ENCODE peak calls at places on chromosomes 11 and 22, in ten cellular contexts. V is heart left ventricle, N is mucosa of gallbladder, S is lower lobe of right lung, I is astrocyte of the spinal cord, P is activated T-cell treated with anti-CD3 and anti-CD28 coated beads for 1 hour, Y is NCI-H1436, X is cardiac fibroblast, Q is EH, Z is astrocyte of the cerebellum. T is an unnamed sample.

GRCh38 chr11:115606223-115607220 is 102.3 kb upstream of the CADM1 start:
- DNase-seq in I (peak; percentile 43), N (peak; percentile 25), X (peak; percentile 66), S (no peak), Q (peak; percentile 45), Z (peak; percentile 69), Y (no peak), V (peak; percentile 84), P (no peak), T (no peak)

GRCh38 chr11:118619444-118620205 is 12.2 kb downstream of the PHLDB1 start:
- DNase-seq in V (peak; percentile 65), Z (peak; percentile 86), S (peak; percentile 35), N (peak; percentile 54), I (peak; percentile 96), Q (peak; percentile 99), X (peak; percentile 97), P (no peak), Y (no peak), T (peak; percentile 92)

GRCh38 chr22:45469573-45470383 is 32.9 kb upstream of the FBLN1 start:
- DNase-seq in V (no peak), N (no peak), S (peak; percentile 7), X (peak; percentile 70), P (no peak), Y (no peak), Q (peak; percentile 83), Z (no peak), I (no peak), T (no peak)

GRCh38 chr11:134915212-134915611 is 503.2 kb upstream of the B3GAT1 start:
- DNase-seq in X (peak; percentile 49), V (peak; percentile 79), Q (no peak), I (peak; percentile 29), N (peak; percentile 60), P (no peak), Y (no peak), Z (peak; percentile 65), S (no peak), T (no peak)

GRCh38 chr11:119671048-119671447 is 58.0 kb downstream of the NECTIN1 start:
- DNase-seq in S (no peak), P (no peak), Q (peak; percentile 70), Z (peak; percentile 72), I (peak; percentile 90), X (peak; percentile 94), Y (no peak), N (peak; percentile 68), V (peak; percentile 94), T (peak; percentile 76)

GRCh38 chr11:7892059-7892699 is 38.9 kb downstream of the OR10A6 start:
- DNase-seq in I (no peak), Y (no peak), Q (peak; percentile 86), Z (no peak), V (no peak), X (peak; percentile 75), P (no peak), S (no peak), N (no peak), T (peak; percentile 72)

GRCh38 chr22:50581950-50582561 is 593 bp downstream of the CHKB start:
- DNase-seq in V (peak; percentile 61), P (peak; percentile 22), Y (no peak), Q (peak; percentile 24), N (no peak), S (no peak), Z (no peak), I (no peak), X (peak; percentile 26), T (no peak)

GRCh38 chr11:9982127-9982795 is 311.8 kb downstream of the SBF2 start:
- DNase-seq in Q (peak; percentile 72), V (no peak), N (no peak), I (peak; percentile 35), Z (no peak), X (peak; percentile 14), Y (no peak), S (no peak), P (no peak), T (no peak)

GRCh38 chr11:31798057-31799035 is 12.8 kb downstream of the PAX6 start:
- DNase-seq in N (no peak), S (no peak), Z (no peak), I (no peak), Y (no peak), P (no peak), X (no peak), V (no peak), Q (no peak), T (no peak)

GRCh38 chr11:34266987-34267386 is 90.8 kb downstream of the ABTB2 start:
- DNase-seq in P (no peak), Y (no peak), V (peak; percentile 61), N (no peak), X (peak; percentile 33), S (no peak), Q (no peak), I (no peak), Z (no peak), T (no peak)

GRCh38 chr22:25747245-25747944 is 5.4 kb downstream of the MYO18B start:
- DNase-seq in Y (no peak), P (no peak), V (peak; percentile 49), X (peak; percentile 91), I (peak; percentile 96), S (no peak), Z (peak; percentile 76), Q (peak; percentile 99), N (peak; percentile 15), T (peak; percentile 85)

GRCh38 chr11:23570828-23571227 is 710.6 kb upstream of the CCDC179 start:
- DNase-seq in N (no peak), P (no peak), X (peak; percentile 4), S (no peak), Y (no peak), V (no peak), I (no peak), Z (no peak), Q (peak; percentile 77), T (no peak)

GRCh38 chr11:18064450-18065048 is 18.5 kb upstream of the TPH1 start:
- DNase-seq in Y (no peak), S (no peak), P (no peak), Z (no peak), N (no peak), I (no peak), Q (no peak), V (no peak), X (no peak), T (no peak)

GRCh38 chr11:68617925-68618809 is 66.2 kb upstream of the GAL start:
- DNase-seq in Q (no peak), N (no peak), I (no peak), X (no peak), P (no peak), Z (no peak), S (no peak), Y (no peak), V (no peak), T (no peak)

GRCh38 chr11:35418847-35419712 is at the start of gene SLC1A2:
- DNase-seq in X (peak; percentile 31), N (no peak), Z (no peak), Q (peak; percentile 54), S (peak; percentile 43), Y (peak; percentile 6), I (peak; percentile 12), P (no peak), V (peak; percentile 31), T (no peak)

GRCh38 chr11:10144954-10145353 is 149.1 kb downstream of the SBF2 start:
- DNase-seq in X (no peak), V (no peak), Q (no peak), P (no peak), I (no peak), S (no peak), Y (no peak), Z (no peak), N (no peak), T (no peak)

GRCh38 chr11:35141538-35141937 is 2.6 kb downstream of the CD44 start:
- DNase-seq in Z (no peak), Q (peak; percentile 25), I (no peak), P (no peak), X (no peak), Y (no peak), S (peak; percentile 85), N (no peak), V (peak; percentile 73), T (no peak)

GRCh38 chr22:23064381-23065068 is 5.8 kb upstream of the GNAZ start:
- DNase-seq in I (no peak), S (peak; percentile 22), Z (no peak), V (no peak), Q (no peak), P (no peak), X (no peak), Y (no peak), N (no peak), T (no peak)

GRCh38 chr22:38260760-38261477 is 11.9 kb downstream of the TMEM184B start:
- DNase-seq in Q (no peak), Z (no peak), X (peak; percentile 44), N (no peak), V (no peak), S (no peak), Y (no peak), P (no peak), I (peak; percentile 42), T (no peak)

GRCh38 chr22:28600546-28601143 is 79.0 kb downstream of the TTC28 start:
- DNase-seq in Z (peak; percentile 59), P (no peak), I (peak; percentile 76), Y (peak; percentile 70), Q (peak; percentile 65), X (peak; percentile 79), V (no peak), N (no peak), S (no peak), T (no peak)

GRCh38 chr11:99739464-99740089 is 718.8 kb downstream of the CNTN5 start:
- DNase-seq in I (peak; percentile 72), V (no peak), S (no peak), X (peak; percentile 70), N (no peak), Z (peak; percentile 39), Q (no peak), P (no peak), Y (peak; percentile 1), T (no peak)

GRCh38 chr11:118907051-118907748 is 18.5 kb downstream of the BCL9L start:
- DNase-seq in V (peak; percentile 89), S (peak; percentile 86), P (peak; percentile 83), Z (no peak), Y (peak; percentile 88), Q (peak; percentile 76), I (peak; percentile 69), X (peak; percentile 79), N (peak; percentile 87), T (no peak)

GRCh38 chr11:119673389-119674336 is 55.3 kb downstream of the NECTIN1 start:
- DNase-seq in N (no peak), Q (no peak), Z (no peak), P (no peak), X (no peak), S (no peak), Y (no peak), I (no peak), V (no peak), T (no peak)

GRCh38 chr22:25833676-25834075 is 91.7 kb downstream of the MYO18B start:
- DNase-seq in N (no peak), V (no peak), I (no peak), Z (no peak), Q (no peak), Y (no peak), P (no peak), S (no peak), X (no peak), T (no peak)

GRCh38 chr11:19072464-19072863 is 11.9 kb upstream of the MRGPRX2 start:
- DNase-seq in Y (no peak), V (no peak), X (no peak), Z (no peak), N (peak; percentile 32), P (no peak), Q (no peak), S (peak; percentile 46), I (no peak), T (no peak)

GRCh38 chr11:70778828-70779365 is 380.6 kb downstream of the CTTN start:
- DNase-seq in N (no peak), P (no peak), Q (no peak), X (no peak), Z (no peak), S (no peak), V (no peak), I (no peak), Y (no peak), T (no peak)

GRCh38 chr11:95230054-95231034 is 658 bp downstream of the SESN3 start:
- DNase-seq in V (peak; percentile 27), Y (no peak), Q (no peak), Z (no peak), I (peak; percentile 30), P (no peak), N (peak; percentile 11), X (peak; percentile 36), S (no peak), T (no peak)

GRCh38 chr22:47392054-47392347 is 629.6 kb downstream of the TBC1D22A start:
- DNase-seq in Q (no peak), Y (no peak), I (no peak), N (no peak), S (no peak), V (no peak), X (no peak), P (no peak), Z (no peak), T (no peak)